ENCODE peak calls at places on chromosome 1, in four cellular contexts. R is GM12891, P is HepG2, B is GM12878. M is an unnamed sample.

GRCh38 chr1:58932820-58933598 is 149.2 kb upstream of the JUN start:
- DNase-seq in R (no peak), P (peak; percentile 38), B (no peak), M (no peak)

GRCh38 chr1:94560333-94560732 is 18.8 kb upstream of the F3 start:
- DNase-seq in R (no peak), P (no peak), B (no peak), M (no peak)

GRCh38 chr1:65615859-65616258 is 176.8 kb upstream of the PDE4B start:
- DNase-seq in R (no peak), P (no peak), B (no peak), M (no peak)

GRCh38 chr1:91900538-91900937 is 14.6 kb upstream of the TGFBR3 start:
- DNase-seq in R (no peak), P (peak; percentile 29), B (no peak), M (no peak)

GRCh38 chr1:215754112-215754511 is 187.0 kb downstream of the KCTD3 start:
- DNase-seq in R (no peak), P (no peak), B (no peak), M (no peak)

GRCh38 chr1:20071416-20071815 is 1.4 kb downstream of the PLA2G5 start:
- DNase-seq in R (no peak), P (no peak), B (no peak), M (no peak)

GRCh38 chr1:14135070-14135469 is 435.1 kb downstream of the PRDM2 start:
- DNase-seq in R (no peak), P (no peak), B (no peak), M (no peak)

GRCh38 chr1:246077476-246077875 is 429.6 kb downstream of the SMYD3 start:
- DNase-seq in R (no peak), P (no peak), B (no peak), M (no peak)

GRCh38 chr1:206021796-206022365 is 1.8 kb downstream of the CTSE start:
- DNase-seq in R (no peak), P (no peak), B (no peak), M (no peak)

GRCh38 chr1:56494306-56494705 is 85.1 kb downstream of the PLPP3 start:
- DNase-seq in R (no peak), P (peak; percentile 99), B (no peak), M (no peak)

GRCh38 chr1:156420209-156421061 is 51.4 kb downstream of the RHBG start:
- DNase-seq in R (no peak), P (no peak), B (no peak), M (peak; percentile 64)

GRCh38 chr1:150621497-150622113 is 7.8 kb downstream of the ENSA start:
- DNase-seq in R (no peak), P (peak; percentile 48), B (no peak), M (peak; percentile 36)

GRCh38 chr1:37040773-37041172 is 6.5 kb upstream of the GRIK3 start:
- DNase-seq in R (no peak), P (no peak), B (no peak), M (no peak)

GRCh38 chr1:197180252-197180878 is 33.9 kb upstream of the ASPM start:
- DNase-seq in R (no peak), P (peak; percentile 47), B (no peak), M (no peak)

GRCh38 chr1:151523331-151523730 is 12.1 kb downstream of the CGN start:
- DNase-seq in R (no peak), P (no peak), B (no peak), M (no peak)

GRCh38 chr1:20223106-20223505 is 36.8 kb upstream of the PLA2G2C start:
- DNase-seq in R (no peak), P (no peak), B (no peak), M (no peak)

GRCh38 chr1:173367136-173367535 is 110.0 kb upstream of the PRDX6 start:
- DNase-seq in R (no peak), P (no peak), B (no peak), M (no peak)

GRCh38 chr1:62437273-62437945 is 560 bp downstream of the USP1 start:
- DNase-seq in R (peak; percentile 15), P (no peak), B (no peak), M (no peak)

GRCh38 chr1:237838904-237839534 is 51.7 kb downstream of the ZP4 start:
- DNase-seq in R (no peak), P (no peak), B (no peak), M (no peak)

GRCh38 chr1:154433161-154433681 is 28.1 kb downstream of the IL6R start:
- DNase-seq in R (no peak), P (no peak), B (no peak), M (no peak)

GRCh38 chr1:208475449-208475848 is 231.3 kb upstream of the PLXNA2 start:
- DNase-seq in R (no peak), P (no peak), B (no peak), M (no peak)

GRCh38 chr1:57124768-57125446 is 159.1 kb upstream of the C8B start:
- DNase-seq in R (no peak), P (no peak), B (no peak), M (no peak)

GRCh38 chr1:199691540-199691939 is 336.0 kb upstream of the NR5A2 start:
- DNase-seq in R (no peak), P (no peak), B (no peak), M (no peak)

GRCh38 chr1:157111396-157112165 is 12.0 kb upstream of the ETV3L start:
- DNase-seq in R (no peak), P (no peak), B (no peak), M (no peak)

GRCh38 chr1:92184632-92185031 is 33.1 kb upstream of the C1orf146 start:
- DNase-seq in R (no peak), P (no peak), B (no peak), M (no peak)

GRCh38 chr1:89369331-89369730 is 5.5 kb downstream of the GBP6 start:
- DNase-seq in R (no peak), P (no peak), B (no peak), M (no peak)

GRCh38 chr1:236861560-236862230 is 66.6 kb downstream of the MTR start:
- DNase-seq in R (no peak), P (peak; percentile 80), B (no peak), M (no peak)

GRCh38 chr1:7953850-7954609 is 7.5 kb upstream of the PARK7 start:
- DNase-seq in R (peak; percentile 80), P (peak; percentile 82), B (peak; percentile 85), M (peak; percentile 77)
- TF ChIP-seq POLR2AphosphoS5 in R (peak; percentile 86), P (peak; percentile 57), B (peak; percentile 82), M (peak; percentile 69)

DNA sequence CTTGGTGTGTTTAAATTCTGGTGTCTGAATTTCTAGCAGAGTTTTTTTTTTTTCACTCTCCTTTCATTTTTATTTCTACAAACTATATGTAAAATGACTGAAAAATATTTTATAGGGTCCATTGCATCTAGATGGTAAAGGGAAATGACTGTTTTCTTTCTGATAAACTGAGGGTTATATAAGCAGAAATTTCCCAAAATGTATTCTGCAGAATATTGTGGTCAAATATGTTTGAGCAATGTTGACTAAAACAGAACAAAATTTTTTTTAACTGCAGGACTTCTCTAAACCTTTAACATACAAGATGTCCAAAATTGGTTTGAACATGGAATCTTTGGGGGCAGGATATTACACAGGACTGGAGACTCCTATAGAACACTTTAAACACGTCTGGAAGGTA is 190.5 kb downstream of the TOMM20 start:
- DNase-seq in R (no peak), P (no peak), B (no peak), M (no peak)
- TF ChIP-seq TAF1 in R (no peak), P (no peak), B (no peak), M (no peak)

GRCh38 chr1:30920827-30921226 is 12.3 kb upstream of the SDC3 start:
- DNase-seq in R (no peak), P (no peak), B (no peak), M (no peak)
- TF ChIP-seq POLR2A in R (no peak), P (no peak), B (no peak), M (no peak)

GRCh38 chr1:39438002-39438401 is 53.4 kb upstream of the BMP8A start:
- DNase-seq in R (no peak), P (no peak), B (no peak), M (no peak)

GRCh38 chr1:39445573-39445972 is 45.9 kb upstream of the BMP8A start:
- DNase-seq in R (no peak), P (no peak), B (no peak), M (no peak)

GRCh38 chr1:39436842-39437241 is 54.6 kb upstream of the BMP8A start:
- DNase-seq in R (no peak), P (no peak), B (no peak), M (no peak)

DNA sequence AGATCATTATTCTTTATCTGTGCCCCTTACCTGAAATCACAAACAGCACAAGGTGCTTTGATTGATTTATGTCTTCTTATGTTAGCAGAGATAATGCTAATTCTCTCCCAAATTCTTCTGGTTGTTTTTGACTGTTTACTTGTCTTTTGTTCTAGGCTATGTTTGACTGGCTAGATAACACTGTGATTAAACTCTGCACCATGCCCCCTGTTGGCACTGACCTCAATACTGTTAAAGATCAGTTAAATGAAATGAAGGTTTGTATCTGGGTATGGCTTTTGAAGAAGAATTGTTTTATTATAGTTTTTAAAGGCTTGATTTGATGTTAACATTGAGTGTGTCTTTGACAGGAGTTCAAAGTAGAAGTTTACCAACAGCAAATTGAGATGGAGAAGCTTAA is 49.6 kb upstream of the BMP8A start:
- DNase-seq in R (no peak), P (no peak), B (no peak), M (no peak)
- TF ChIP-seq POLR2AphosphoS5 in R (no peak), P (no peak), B (no peak), M (no peak)

DNA sequence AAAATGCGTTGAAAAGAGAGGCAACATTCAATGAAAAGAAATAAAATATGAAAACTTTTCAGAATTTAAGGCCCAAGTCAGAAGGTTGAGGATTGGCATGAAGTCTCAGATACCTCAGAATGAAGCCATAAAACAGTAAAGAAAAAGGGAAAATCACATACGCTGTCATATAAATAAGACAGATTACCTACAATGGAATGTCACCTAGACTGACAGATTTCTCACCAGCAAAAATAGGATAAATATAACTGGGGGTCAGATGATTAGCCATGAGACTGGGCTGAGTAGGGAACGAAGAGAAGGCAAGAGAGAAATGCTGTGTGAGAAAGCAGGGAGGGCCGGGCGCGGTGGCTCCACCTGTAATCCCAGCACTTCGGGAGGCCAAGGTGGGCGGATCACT is 51.6 kb upstream of the DESI2 start:
- DNase-seq in R (no peak), P (no peak), B (no peak), M (no peak)
- TF ChIP-seq TAF1 in R (no peak), P (no peak), B (no peak), M (no peak)

GRCh38 chr1:76317299-76317913 is 242.9 kb downstream of the ST6GALNAC3 start:
- DNase-seq in R (no peak), P (no peak), B (no peak), M (no peak)

GRCh38 chr1:76314730-76315129 is 240.2 kb downstream of the ST6GALNAC3 start:
- DNase-seq in R (no peak), P (no peak), B (no peak), M (no peak)

GRCh38 chr1:76313304-76313703 is 238.8 kb downstream of the ST6GALNAC3 start:
- DNase-seq in R (no peak), P (no peak), B (no peak), M (no peak)
- TF ChIP-seq POLR2A in R (no peak), P (no peak), B (no peak), M (no peak)

GRCh38 chr1:193060938-193061337 is 1.5 kb downstream of the RO60 start:
- DNase-seq in R (no peak), P (no peak), B (no peak), M (no peak)

GRCh38 chr1:193054169-193054675 is 4.9 kb downstream of the UCHL5 start:
- DNase-seq in R (no peak), P (no peak), B (no peak), M (no peak)

GRCh38 chr1:193062698-193063463 is 3.5 kb downstream of the RO60 start:
- DNase-seq in R (no peak), P (no peak), B (no peak), M (no peak)

GRCh38 chr1:193059282-193060225 is at the start of the genes RO60 and UCHL5:
- DNase-seq in R (peak; percentile 72), P (peak; percentile 97), B (peak; percentile 93), M (peak; percentile 70)

GRCh38 chr1:193058529-193059281 is 455 bp downstream of the UCHL5 start:
- DNase-seq in R (peak; percentile 20), P (peak; percentile 35), B (peak; percentile 62), M (peak; percentile 28)
- TF ChIP-seq POLR2AphosphoS5 in R (peak; percentile 90), P (peak; percentile 54), B (peak; percentile 84), M (peak; percentile 83)